ENCODE peak calls at places on chromosomes 11 and 22, in four cellular contexts. C, L, W and Y are unnamed samples.

GRCh38 chr22:41009222-41009948 is 58.2 kb downstream of the RBX1 start:
- DNase-seq in L (no peak), W (no peak), C (peak), Y (no peak)

GRCh38 chr11:121797496-121797895 is 318.5 kb downstream of the BLID start:
- DNase-seq in C (no peak), L (no peak), W (no peak), Y (no peak)

GRCh38 chr22:35394011-35394312 is 6.0 kb upstream of the MCM5 start:
- DNase-seq in W (no peak), C (no peak), L (no peak), Y (no peak)

GRCh38 chr22:25818541-25818940 is 76.6 kb downstream of the MYO18B start:
- DNase-seq in W (peak), C (no peak), L (no peak), Y (no peak)

GRCh38 chr11:133800666-133801065 is 44.6 kb downstream of the SPATA19 start:
- DNase-seq in C (no peak), L (no peak), W (no peak), Y (no peak)

GRCh38 chr11:6259638-6260019 is at the start of gene CCKBR:
- DNase-seq in C (no peak), W (no peak), L (peak), Y (no peak)

GRCh38 chr11:68090706-68091105 is 30.5 kb downstream of the CHKA start:
- DNase-seq in L (no peak), C (peak), W (no peak), Y (no peak)

GRCh38 chr11:78957481-78958245 is 383.0 kb upstream of the NARS2 start:
- DNase-seq in W (no peak), C (peak), L (no peak), Y (no peak)

GRCh38 chr11:17979770-17980371 is 33.0 kb downstream of the SERGEF start:
- DNase-seq in C (peak), W (no peak), L (no peak), Y (no peak)

GRCh38 chr11:3939211-3939610 is 83.7 kb downstream of the STIM1 start:
- DNase-seq in C (peak), W (no peak), L (no peak), Y (no peak)

GRCh38 chr11:130416906-130417305 is 11.5 kb downstream of the ADAMTS8 start:
- DNase-seq in L (no peak), C (no peak), W (no peak), Y (no peak)

GRCh38 chr22:36925388-36926290 is 12.2 kb downstream of the CSF2RB start:
- DNase-seq in L (no peak), W (no peak), C (peak), Y (no peak)

GRCh38 chr11:75239551-75240290 is 853 bp upstream of the TPBGL start:
- DNase-seq in L (no peak), W (peak), C (no peak), Y (no peak)

GRCh38 chr22:49999901-50000586 is 12.5 kb downstream of the IL17REL start:
- DNase-seq in L (no peak), C (no peak), W (no peak), Y (no peak)

GRCh38 chr11:8808226-8808585 is 102.8 kb upstream of the AKIP1 start:
- DNase-seq in C (no peak), W (no peak), L (no peak), Y (no peak)

GRCh38 chr11:65645710-65646109 is 7.8 kb downstream of the SIPA1 start:
- DNase-seq in C (peak), L (no peak), W (no peak), Y (no peak)

GRCh38 chr11:126995989-126996388 is 4.6 kb downstream of the KIRREL3 start:
- DNase-seq in L (no peak), W (no peak), C (no peak), Y (no peak)

GRCh38 chr11:45162916-45163879 is 16.8 kb downstream of the PRDM11 start:
- DNase-seq in C (no peak), L (no peak), W (no peak), Y (no peak)

GRCh38 chr11:75264971-75265370 is 24.4 kb downstream of the TPBGL start:
- DNase-seq in L (no peak), W (peak), C (no peak), Y (peak)

GRCh38 chr11:67271548-67272284 is 5.4 kb downstream of the GRK2 start:
- DNase-seq in L (peak), C (no peak), W (peak), Y (peak)

GRCh38 chr11:14503023-14503422 is 3.4 kb upstream of the COPB1 start:
- DNase-seq in W (no peak), L (no peak), C (no peak), Y (no peak)

GRCh38 chr11:2475151-2475918 is 30.5 kb downstream of the KCNQ1 start:
- DNase-seq in C (peak), L (no peak), W (no peak), Y (no peak)

GRCh38 chr22:28015676-28016601 is 96.9 kb upstream of the PITPNB start:
- DNase-seq in C (no peak), L (no peak), W (no peak), Y (no peak)

GRCh38 chr11:57379732-57380131 is 1.2 kb downstream of the PRG3 start:
- DNase-seq in W (no peak), C (peak), L (no peak), Y (no peak)

GRCh38 chr11:127653071-127653470 is 652.5 kb upstream of the KIRREL3 start:
- DNase-seq in W (no peak), C (no peak), L (no peak), Y (no peak)

GRCh38 chr11:119809346-119809745 is 80.3 kb upstream of the NECTIN1 start:
- DNase-seq in L (no peak), C (no peak), W (no peak), Y (no peak)

GRCh38 chr11:72460091-72460647 is 25.8 kb upstream of the CLPB start:
- DNase-seq in L (no peak), W (no peak), C (no peak), Y (no peak)

GRCh38 chr11:2816941-2817421 is 68.6 kb downstream of the CDKN1C start:
- DNase-seq in C (peak), L (no peak), W (no peak), Y (no peak)

GRCh38 chr11:72856551-72857342 is 42.5 kb downstream of the ATG16L2 start:
- DNase-seq in C (peak), W (no peak), L (no peak), Y (no peak)

GRCh38 chr22:47290706-47291430 is 528.4 kb downstream of the TBC1D22A start:
- DNase-seq in C (no peak), W (peak), L (no peak), Y (no peak)

GRCh38 chr22:37985050-37985585 is 763 bp upstream of the SOX10 start:
- DNase-seq in L (no peak), W (no peak), C (no peak), Y (no peak)

GRCh38 chr11:1754376-1755150 is 4.2 kb upstream of the IFITM10 start:
- DNase-seq in C (no peak), W (no peak), L (no peak), Y (no peak)

GRCh38 chr11:121572581-121573059 is 119.9 kb upstream of the SORL1-AS1 start:
- DNase-seq in L (no peak), W (no peak), C (no peak), Y (no peak)

GRCh38 chr22:48890693-48891554 is 936.7 kb downstream of the BRD1 start:
- DNase-seq in L (no peak), C (no peak), W (peak), Y (no peak)

GRCh38 chr11:105447936-105448702 is 161.8 kb upstream of the GRIA4 start:
- DNase-seq in L (no peak), C (no peak), W (no peak), Y (no peak)
- TF ChIP-seq CTCF in L (no peak), C (no peak), W (no peak), Y (no peak)

GRCh38 chr11:44078794-44079193 is 12.7 kb downstream of the ACCS start:
- DNase-seq in W (no peak), C (no peak), L (no peak), Y (no peak)

GRCh38 chr11:44082645-44083044 is 12.8 kb upstream of the EXT2 start:
- DNase-seq in L (no peak), W (no peak), C (no peak), Y (no peak)

GRCh38 chr11:44080951-44081350 is 14.5 kb upstream of the EXT2 start:
- DNase-seq in W (no peak), C (no peak), L (no peak), Y (no peak)

GRCh38 chr11:44083433-44083832 is 12.0 kb upstream of the EXT2 start:
- DNase-seq in L (no peak), C (no peak), W (no peak), Y (no peak)

DNA sequence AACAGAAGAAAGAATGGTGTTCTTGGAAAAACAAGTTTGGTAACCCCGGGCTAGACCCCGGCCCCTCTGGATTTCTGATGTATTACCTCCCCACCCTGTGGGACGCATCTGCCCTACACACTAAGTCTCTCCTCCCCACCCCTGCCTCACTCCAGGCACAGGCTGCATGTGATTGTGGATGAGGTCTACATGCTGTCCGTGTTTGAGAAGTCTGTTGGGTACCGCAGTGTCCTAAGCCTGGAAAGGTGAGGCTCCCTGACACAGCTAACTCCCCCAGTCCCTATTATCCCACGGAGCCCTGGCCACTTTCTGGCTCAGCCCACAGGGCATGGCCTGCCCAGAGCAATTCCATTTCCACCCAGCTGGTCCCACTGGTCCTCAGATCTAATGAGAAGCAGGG is 13.3 kb downstream of the ACCS start:
- DNase-seq in W (no peak), C (no peak), L (no peak), Y (no peak)
- TF ChIP-seq CTCF in W (no peak), C (no peak), L (no peak), Y (no peak)

GRCh38 chr11:123741159-123741951 is at the start of gene ZNF202:
- DNase-seq in L (peak), C (peak), W (peak), Y (peak)
- TF ChIP-seq CTCF in L (no peak), C (peak), W (no peak), Y (no peak)

DNA sequence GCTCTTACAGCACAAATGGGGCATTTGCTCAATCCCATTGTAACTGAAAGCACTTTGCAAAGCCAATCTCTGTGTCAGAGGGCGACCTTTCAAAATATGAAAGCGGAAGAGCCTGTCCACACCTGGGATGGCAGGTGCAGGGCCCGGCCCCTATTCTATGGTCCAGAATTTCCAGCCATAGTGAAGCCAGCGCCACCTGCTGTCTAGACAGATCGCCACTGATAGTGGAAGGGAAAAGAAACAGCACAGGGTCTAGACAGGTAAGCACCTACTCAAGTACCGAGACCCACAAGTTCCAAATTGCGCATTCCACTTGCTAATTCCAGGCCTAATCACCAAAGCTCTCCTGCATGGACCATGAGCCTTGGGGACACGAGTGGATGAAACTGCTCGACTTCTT is 141.4 kb downstream of the NTM start:
- DNase-seq in C (no peak), W (no peak), L (peak), Y (peak)
- TF ChIP-seq CTCF in C (no peak), W (no peak), L (peak), Y (peak)

DNA sequence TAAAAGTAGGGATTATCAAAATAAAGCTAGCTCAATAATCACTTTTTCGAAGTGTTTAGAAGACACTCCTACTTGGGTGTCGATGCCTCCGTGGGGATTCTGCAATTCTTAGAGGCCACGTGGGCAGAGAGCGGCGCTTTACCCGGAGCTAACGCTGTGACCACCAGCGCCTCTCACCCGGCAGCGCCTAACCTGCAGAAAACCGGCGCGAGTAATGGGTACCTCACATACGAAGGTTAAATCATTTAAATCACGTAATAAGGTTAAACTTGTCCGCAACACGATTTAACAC is 547 bp downstream of the TAF1D start:
- DNase-seq in C (peak), L (peak), W (peak), Y (peak)
- TF ChIP-seq CTCF in C (no peak), L (no peak), W (no peak), Y (no peak)

DNA sequence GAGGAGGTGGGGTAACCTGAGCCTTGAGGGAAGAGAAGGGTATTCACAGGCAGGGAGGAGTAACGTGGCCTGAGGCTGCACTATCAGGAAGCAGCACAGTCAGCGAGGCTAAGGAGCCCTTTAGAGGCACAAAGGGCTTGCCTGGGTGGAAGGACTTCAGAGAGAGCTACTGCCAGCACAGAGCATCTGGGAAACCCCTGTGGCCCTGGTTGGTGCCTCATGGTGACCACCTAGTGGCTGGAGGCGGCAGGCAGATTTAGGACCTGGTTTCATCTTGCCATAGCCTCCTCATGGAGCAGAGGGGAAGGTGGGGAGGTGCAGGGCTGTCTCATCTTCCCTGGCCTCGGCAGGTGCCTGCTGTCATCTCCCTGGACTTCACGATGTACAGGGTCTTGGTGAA is 64.5 kb downstream of the MPPED1 start:
- DNase-seq in C (no peak), L (no peak), W (no peak), Y (no peak)
- TF ChIP-seq CTCF in C (no peak), L (no peak), W (no peak), Y (no peak)

GRCh38 chr11:5118893-5119292 is 19.3 kb downstream of the OR52A5 start:
- DNase-seq in W (no peak), L (no peak), C (no peak), Y (no peak)

GRCh38 chr11:5129457-5129877 is 8.7 kb downstream of the OR52A5 start:
- DNase-seq in C (peak), W (no peak), L (no peak), Y (no peak)

GRCh38 chr11:5125221-5125620 is 12.9 kb downstream of the OR52A5 start:
- DNase-seq in C (no peak), L (no peak), W (no peak), Y (no peak)

GRCh38 chr11:5123802-5124521 is 14.2 kb downstream of the OR52A5 start:
- DNase-seq in C (peak), W (no peak), L (peak), Y (peak)
- TF ChIP-seq CTCF in C (peak), W (peak), L (peak), Y (peak)